ENCODE peak calls at places on chromosomes 2 and 18, in six cellular contexts. K, W, V, N, Z and E are unnamed samples.

GRCh38 chr2:20242727-20243377 is 17.9 kb upstream of the SDC1 start:
- DNase-seq in K (peak), W (no peak), V (no peak), Z (no peak), N (no peak), E (no peak)

GRCh38 chr2:196783431-196784094 is 15.9 kb downstream of the GTF3C3 start:
- DNase-seq in N (no peak), W (peak), Z (no peak), K (peak), V (no peak), E (no peak)

GRCh38 chr18:13394794-13395193 is 176.2 kb downstream of the LDLRAD4 start:
- DNase-seq in V (no peak), N (no peak), K (no peak), W (no peak), Z (no peak), E (no peak)

GRCh38 chr2:49068613-49069012 is 85.7 kb downstream of the FSHR start:
- DNase-seq in V (no peak), Z (no peak), N (no peak), W (no peak), K (no peak), E (no peak)

GRCh38 chr18:41323044-41323443 is 632.0 kb upstream of the PIK3C3 start:
- DNase-seq in V (no peak), W (peak), K (no peak), Z (no peak), N (no peak), E (no peak)

GRCh38 chr18:26777316-26778053 is 88.0 kb downstream of the AQP4 start:
- DNase-seq in Z (no peak), N (no peak), K (peak), W (no peak), V (no peak), E (no peak)

GRCh38 chr2:74179063-74179865 is 585 bp upstream of the MOB1A start:
- DNase-seq in K (no peak), W (no peak), Z (no peak), N (no peak), V (no peak), E (no peak)

GRCh38 chr2:222228046-222228445 is 70.8 kb downstream of the PAX3 start:
- DNase-seq in Z (no peak), V (no peak), K (no peak), N (no peak), W (no peak), E (no peak)

GRCh38 chr2:30159766-30160165 is 13.0 kb downstream of the YPEL5 start:
- DNase-seq in W (no peak), K (no peak), Z (peak), N (no peak), V (no peak), E (no peak)

GRCh38 chr2:128384956-128385355 is 66.3 kb upstream of the HS6ST1 start:
- DNase-seq in K (no peak), Z (no peak), N (no peak), V (no peak), W (no peak), E (no peak)

DNA sequence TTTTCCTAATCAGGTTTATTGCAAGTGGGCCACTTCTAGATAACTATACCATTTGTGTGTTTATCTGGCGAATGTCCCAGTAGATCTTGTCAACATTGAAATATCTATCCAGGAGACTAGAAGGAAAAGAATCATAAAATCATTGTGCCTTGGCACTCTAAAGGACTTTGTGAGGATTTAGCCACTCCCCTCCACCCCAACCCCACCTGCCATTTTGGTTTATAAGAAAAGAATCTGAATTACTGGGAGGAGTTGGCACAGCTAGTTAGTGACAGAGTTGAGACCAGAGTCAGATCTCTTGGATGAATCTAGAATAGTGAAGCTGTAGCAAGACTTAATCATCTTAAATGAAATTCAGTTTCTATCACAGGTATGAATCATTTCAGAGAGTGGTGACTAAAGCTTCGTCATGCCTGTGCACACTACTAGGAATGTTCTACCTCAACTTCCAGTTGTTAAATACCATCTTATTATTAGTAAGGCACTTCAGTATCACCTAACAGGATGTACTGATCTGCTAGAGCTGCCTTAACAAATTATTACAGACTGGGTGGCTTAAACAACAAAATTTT is 212.7 kb upstream of the SLC14A2 start:
- DNase-seq in N (no peak), V (no peak), Z (no peak), W (peak), K (no peak), E (no peak)
- H3K9ac ChIP-seq in N (no peak), V (no peak), Z (no peak), W (no peak), K (no peak), E (no peak)

DNA sequence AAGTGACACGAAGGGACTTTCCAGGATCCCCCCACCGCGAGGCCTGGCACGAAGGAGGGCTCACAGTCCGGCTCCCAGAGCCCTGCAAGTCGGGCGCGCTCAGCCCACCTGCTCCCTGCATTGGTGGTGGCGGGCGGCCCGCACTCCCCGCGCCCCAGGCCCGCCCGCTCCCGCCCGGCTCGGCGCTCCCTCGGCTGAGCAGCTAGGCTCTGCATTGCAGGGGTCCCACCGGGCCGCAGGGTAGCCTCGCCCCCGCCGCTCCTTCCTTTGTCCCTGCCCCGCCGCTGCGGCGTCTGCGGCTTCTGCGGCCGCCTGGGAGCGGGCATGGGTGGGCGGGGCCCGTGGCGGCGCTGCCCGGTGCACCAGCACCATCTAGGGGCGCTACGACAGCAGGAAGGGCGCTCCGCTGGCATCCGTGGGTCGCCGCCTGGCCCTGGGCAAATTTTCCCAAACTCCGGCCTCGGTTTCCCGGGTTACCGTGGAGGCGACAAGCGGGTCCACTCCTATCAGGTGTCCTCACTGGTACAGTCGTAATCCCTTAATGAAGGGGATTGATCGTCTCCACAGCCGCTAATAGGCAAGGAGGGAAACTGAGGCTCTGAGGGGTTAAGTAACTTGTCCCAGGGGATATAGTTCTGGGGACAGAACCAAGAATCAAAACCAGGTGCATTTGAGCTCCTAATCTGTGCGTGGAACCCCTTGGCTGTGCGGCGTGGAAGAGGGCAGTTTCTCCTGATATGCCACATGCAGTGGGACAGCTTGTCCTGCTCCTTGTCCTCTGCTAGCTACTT is 157.4 kb downstream of the CYRIA start:
- DNase-seq in W (no peak), K (peak), V (peak), N (peak), Z (no peak), E (peak)
- H3K9ac ChIP-seq in W (no peak), K (peak), V (no peak), N (peak), Z (no peak), E (peak)

DNA sequence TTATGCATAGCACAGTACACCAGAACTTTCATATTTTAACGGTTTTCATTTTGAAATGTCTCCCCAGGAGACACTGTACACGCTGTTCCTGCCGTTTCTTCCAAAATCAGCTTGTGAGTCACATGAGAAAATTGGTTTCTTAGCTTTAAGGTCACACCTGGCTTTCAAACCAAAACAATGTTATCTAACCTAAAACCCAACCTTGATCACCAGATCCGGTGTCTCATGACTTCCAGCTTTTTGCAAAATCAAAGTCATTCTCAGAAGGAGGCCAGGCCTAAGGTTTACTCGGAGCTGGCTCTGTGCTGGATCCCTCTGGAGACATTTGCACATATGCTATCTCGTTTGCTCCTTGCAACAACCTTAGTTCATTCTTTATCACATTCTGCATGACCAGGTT is 105.3 kb downstream of the RNF144A start:
- DNase-seq in K (no peak), V (no peak), W (no peak), Z (no peak), N (no peak), E (no peak)
- H3K9ac ChIP-seq in K (no peak), V (no peak), W (no peak), Z (no peak), N (no peak), E (no peak)

DNA sequence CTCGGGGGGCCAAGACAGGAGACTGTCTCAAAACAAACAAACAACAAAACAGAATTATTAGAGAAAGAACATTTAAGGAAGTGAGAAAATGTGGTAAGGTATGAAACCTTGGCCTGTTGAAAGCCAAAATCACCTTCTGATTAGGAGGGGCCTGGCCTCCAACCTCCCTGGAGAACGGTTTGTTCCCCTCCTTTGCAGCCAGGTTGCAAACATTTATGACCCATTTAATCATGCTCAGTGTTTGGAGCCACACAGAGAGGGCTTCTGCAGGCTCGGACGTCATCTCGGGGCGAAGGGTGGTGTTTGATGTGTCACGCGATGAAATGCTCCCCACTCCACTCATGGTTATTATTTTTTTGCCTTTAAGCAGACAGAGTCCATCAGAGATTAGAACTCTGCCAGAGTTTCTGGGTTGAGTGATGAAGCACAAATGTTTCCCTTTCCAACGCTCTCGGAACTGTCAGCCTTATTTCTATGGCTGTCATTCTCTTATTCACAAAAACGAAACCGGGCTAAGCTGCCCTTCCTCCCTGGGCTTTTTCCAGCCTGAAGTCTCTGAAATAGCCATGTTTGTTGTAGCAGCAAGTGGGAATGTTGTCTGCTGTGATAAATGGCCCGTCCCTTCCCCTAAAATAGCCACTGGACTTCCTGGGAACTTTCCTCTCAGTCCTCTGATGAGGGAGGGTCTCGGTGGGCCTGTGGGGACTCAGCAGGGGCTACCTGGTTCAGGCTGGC is 33.6 kb upstream of the ROCK2 start:
- DNase-seq in Z (peak), V (peak), K (no peak), N (no peak), W (no peak), E (no peak)
- H3K9ac ChIP-seq in Z (no peak), V (peak), K (no peak), N (no peak), W (peak), E (no peak)

DNA sequence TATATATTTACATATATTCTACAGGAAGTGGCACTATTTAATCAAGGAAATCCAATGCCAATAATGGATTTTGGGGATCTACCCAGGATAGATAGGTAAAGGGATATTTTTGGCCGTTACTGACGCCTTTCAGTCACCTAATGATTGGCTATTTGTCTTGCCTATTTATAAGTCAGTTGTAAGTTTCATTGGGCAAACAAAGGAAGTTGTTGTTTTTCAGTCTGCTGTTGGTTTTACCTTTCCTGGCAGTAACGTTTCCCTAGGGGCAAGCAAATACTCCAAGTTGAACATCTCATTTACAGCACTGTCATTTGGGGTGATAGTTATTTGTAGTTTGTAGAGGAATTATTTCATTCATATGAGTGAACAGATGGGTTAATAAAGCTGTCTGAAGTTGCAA is 17.0 kb upstream of the LANCL1 start:
- DNase-seq in V (no peak), W (no peak), N (no peak), Z (peak), K (no peak), E (no peak)
- H3K9ac ChIP-seq in V (no peak), W (no peak), N (no peak), Z (no peak), K (no peak), E (no peak)

DNA sequence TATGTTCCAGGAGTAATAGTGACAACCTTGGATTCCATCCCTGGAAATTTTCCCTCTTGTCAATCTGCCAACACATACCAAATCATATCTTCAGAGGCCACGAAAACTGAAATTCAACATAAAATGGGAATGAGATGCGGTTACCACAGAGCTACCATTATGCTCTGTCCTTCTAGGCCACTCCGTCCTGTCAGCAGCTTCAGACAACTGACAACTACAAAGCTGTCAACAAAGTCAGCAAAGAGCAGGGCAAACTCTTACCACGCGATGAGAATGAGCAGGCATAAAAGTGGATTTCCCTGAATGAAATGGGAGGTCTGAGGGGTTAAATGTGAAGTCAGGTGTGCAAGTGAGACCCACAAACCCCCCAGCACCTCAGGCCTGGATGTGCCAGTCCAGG is 130.1 kb downstream of the LNPK start:
- DNase-seq in W (no peak), N (no peak), K (no peak), V (no peak), Z (no peak), E (no peak)
- H3K9ac ChIP-seq in W (peak), N (no peak), K (no peak), V (no peak), Z (no peak), E (no peak)

GRCh38 chr2:96146151-96146880 is 1.1 kb upstream of the DUSP2 start:
- DNase-seq in N (no peak), Z (peak), K (peak), V (peak), W (no peak), E (no peak)

GRCh38 chr2:96147593-96148201 is 2.5 kb upstream of the DUSP2 start:
- DNase-seq in V (no peak), N (no peak), K (peak), W (no peak), Z (peak), E (no peak)

GRCh38 chr2:96148410-96149217 is 3.4 kb upstream of the DUSP2 start:
- DNase-seq in Z (peak), N (peak), K (peak), W (peak), V (no peak), E (no peak)

GRCh38 chr2:96145028-96145939 is at the start of gene DUSP2:
- DNase-seq in K (peak), V (peak), Z (peak), W (peak), N (peak), E (no peak)

DNA sequence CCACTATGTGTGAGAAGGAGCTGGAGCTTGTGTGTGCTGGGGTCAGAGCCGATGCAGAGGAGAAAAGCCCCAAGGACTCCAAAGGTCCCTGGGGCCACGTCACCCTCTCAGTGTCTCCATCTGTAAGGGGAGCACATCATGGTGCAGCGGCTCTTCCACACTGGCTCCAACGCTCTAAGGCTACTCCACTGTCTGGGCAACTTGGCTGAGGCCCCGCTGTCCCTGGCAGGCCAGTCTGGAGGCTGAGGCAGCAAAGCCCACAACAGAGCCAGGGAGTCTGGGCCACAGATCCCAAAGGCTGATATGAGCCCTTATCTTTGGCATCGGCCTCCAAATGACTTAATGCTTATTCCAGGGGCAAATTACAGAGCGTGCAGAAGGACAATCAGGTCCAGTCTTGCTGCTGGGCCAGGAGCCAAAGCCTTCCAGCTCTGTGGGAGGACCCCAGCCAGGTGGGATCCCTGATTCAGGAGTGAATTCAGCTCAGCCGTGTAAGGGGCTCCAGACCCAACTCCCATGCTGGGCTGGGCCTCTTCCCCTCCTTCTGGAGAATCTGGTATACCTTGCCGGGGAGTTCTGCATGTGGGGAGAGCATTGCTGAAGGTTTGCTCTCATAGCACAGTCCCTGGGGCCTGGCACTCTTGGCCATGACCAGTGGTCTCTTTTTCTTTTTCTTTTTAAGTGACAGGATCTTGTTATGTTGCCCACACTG is 1.8 kb upstream of the DUSP2 start:
- DNase-seq in N (no peak), K (peak), W (no peak), V (no peak), Z (no peak), E (no peak)
- H3K9ac ChIP-seq in N (no peak), K (no peak), W (no peak), V (peak), Z (peak), E (no peak)